ENCODE peak calls at places on chromosomes 4 and X, in five cellular contexts. T is H9, Z is trophoblast cell, M is neuronal stem cell, Q is H1. D is an unnamed sample.

GRCh38 chr4:10590896-10591295 is 93.7 kb downstream of the CLNK start:
- DNase-seq in T (no peak), Z (peak; percentile 81), Q (no peak), M (no peak), D (no peak)

GRCh38 chrX:22060451-22060940 is 28.4 kb downstream of the PHEX start:
- DNase-seq in Q (no peak), Z (peak; percentile 80), M (no peak), T (no peak), D (peak; percentile 17)

GRCh38 chrX:87299563-87300160 is 217.9 kb upstream of the KLHL4 start:
- DNase-seq in Q (no peak), T (no peak), Z (peak; percentile 49), M (peak; percentile 1), D (peak; percentile 1)

GRCh38 chr4:152981278-152981677 is 45.2 kb downstream of the FHDC1 start:
- DNase-seq in T (no peak), M (no peak), Q (no peak), Z (peak; percentile 29), D (no peak)

GRCh38 chr4:26372525-26373172 is 51.8 kb downstream of the RBPJ start:
- DNase-seq in T (no peak), Z (peak; percentile 20), Q (no peak), M (no peak), D (peak; percentile 92)

GRCh38 chr4:5037553-5038551 is 13.4 kb upstream of the STK32B start:
- DNase-seq in M (no peak), T (no peak), Q (no peak), Z (peak; percentile 60), D (peak; percentile 93)

GRCh38 chrX:77451041-77451440 is 3.9 kb downstream of the FGF16 start:
- DNase-seq in M (no peak), Z (no peak), Q (no peak), T (no peak), D (peak; percentile 19)

GRCh38 chr4:103002551-103002950 is 17.0 kb downstream of the SLC9B1 start:
- DNase-seq in M (no peak), Z (no peak), Q (no peak), T (no peak), D (peak; percentile 40)

GRCh38 chrX:44094821-44095530 is 121.8 kb upstream of the NDP start:
- DNase-seq in T (no peak), Z (no peak), Q (no peak), M (no peak), D (no peak)

GRCh38 chrX:13085533-13085932 is 41.1 kb upstream of the FAM9C start:
- DNase-seq in T (no peak), Q (no peak), M (no peak), Z (no peak), D (no peak)

DNA sequence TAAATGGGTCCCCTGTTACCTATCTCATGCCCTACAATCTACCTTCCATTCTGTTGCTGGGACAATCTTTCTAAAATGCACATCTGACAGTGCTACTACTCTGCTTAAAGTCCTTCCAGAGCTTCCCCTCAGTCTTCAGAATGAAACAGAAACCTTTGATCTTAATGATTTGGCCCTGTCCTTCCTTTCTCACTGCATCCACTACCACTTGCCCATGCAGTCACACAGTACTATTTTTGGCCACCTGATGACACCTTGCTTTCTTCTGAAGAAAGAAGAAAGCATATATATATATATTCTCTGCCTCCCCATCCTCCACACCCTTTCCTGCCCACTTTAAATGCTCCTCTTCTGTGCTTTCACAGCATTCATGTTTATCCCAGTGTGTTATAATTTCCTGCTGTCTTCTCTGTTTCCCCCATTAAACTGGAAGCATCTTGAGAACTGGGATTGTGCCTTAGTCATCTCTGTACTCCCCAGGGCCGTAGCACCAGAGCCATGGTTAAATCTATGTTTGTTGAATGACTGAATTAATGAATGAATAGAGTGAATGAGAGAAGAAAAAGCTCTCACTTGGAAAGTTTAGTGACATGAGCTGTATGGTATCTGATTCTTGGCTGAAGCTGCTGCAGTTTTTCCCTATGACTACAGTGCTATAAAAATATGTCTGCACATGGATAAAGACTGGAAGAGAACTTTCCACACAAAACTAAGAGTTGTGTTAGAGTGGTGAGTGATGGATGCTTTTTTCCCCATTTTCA is 56.2 kb downstream of the RTL9 start:
- DNase-seq in M (no peak), Q (no peak), Z (no peak), T (no peak), D (peak; percentile 48)
- H3K9ac ChIP-seq in M (no peak overlapping the region), Q (no peak overlapping the region), Z (no peak overlapping the region), T (no peak overlapping the region), D (peak overlapping the region; percentile 56)

GRCh38 chr4:27595956-27596355 is 735.3 kb downstream of the STIM2 start:
- DNase-seq in Q (no peak), M (no peak), T (no peak), Z (no peak), D (no peak)
- H2BK12ac ChIP-seq in Q (no peak overlapping the region), M (no peak overlapping the region), T (no peak overlapping the region), Z (no peak overlapping the region), D (no peak overlapping the region)

DNA sequence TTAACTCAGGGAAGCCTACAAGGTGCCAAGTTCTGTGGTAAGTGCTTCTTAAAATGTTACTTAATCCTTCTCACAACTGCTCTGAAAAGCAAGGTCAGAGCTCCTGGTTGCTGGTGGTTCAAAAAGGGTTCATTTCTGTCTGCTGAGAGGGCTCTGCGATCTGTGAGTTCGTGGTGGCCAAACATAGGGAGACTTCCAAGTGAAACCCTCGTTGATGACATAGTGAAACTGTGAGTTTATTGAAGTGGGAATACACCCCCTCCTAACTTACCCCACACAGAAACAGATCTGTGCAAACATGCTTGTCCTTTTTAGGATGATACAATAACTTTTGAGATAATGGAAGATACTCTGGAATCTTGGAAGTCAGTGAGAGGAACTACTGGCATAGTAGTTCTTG is 164.8 kb upstream of the PGRMC2 start:
- DNase-seq in Z (no peak), T (no peak), Q (no peak), M (no peak), D (no peak)
- H4K91ac ChIP-seq in Z (no peak overlapping the region), T (no peak overlapping the region), Q (no peak overlapping the region), M (no peak overlapping the region), D (no peak overlapping the region)

DNA sequence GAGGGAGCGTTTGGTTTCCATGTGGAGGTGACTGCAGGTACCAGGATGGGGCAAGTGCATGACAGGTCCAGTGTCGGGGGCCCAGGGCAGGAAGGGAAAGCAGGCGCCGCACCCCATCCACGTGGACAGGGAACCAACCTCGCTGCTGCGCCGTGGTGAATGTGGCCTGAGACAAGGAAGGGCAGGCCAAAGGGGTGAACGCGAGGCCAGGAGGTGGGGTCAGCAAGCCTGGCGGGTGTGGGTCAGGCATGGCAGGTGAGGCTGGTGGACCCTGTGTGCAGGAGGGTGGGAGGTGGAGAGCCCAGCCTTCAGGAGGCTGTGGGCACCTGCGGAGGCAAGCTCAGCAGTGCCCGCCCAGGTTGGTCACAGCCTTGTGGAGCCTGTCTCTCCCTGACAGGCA is 14.7 kb downstream of the SH3BP2 start:
- DNase-seq in T (no peak), Z (no peak), Q (no peak), M (no peak), D (no peak)
- H3K9ac ChIP-seq in T (no peak overlapping the region), Z (no peak overlapping the region), Q (no peak overlapping the region), M (peak overlapping the region; percentile 27), D (peak overlapping the region; percentile 24)

GRCh38 chr4:16142598-16143295 is 58.9 kb upstream of the PROM1 start:
- DNase-seq in M (no peak), T (no peak), Z (no peak), Q (no peak), D (no peak)
- H2BK12ac ChIP-seq in M (no peak overlapping the region), T (no peak overlapping the region), Z (peak overlapping the region; percentile 73), Q (no peak overlapping the region), D (no peak overlapping the region)

DNA sequence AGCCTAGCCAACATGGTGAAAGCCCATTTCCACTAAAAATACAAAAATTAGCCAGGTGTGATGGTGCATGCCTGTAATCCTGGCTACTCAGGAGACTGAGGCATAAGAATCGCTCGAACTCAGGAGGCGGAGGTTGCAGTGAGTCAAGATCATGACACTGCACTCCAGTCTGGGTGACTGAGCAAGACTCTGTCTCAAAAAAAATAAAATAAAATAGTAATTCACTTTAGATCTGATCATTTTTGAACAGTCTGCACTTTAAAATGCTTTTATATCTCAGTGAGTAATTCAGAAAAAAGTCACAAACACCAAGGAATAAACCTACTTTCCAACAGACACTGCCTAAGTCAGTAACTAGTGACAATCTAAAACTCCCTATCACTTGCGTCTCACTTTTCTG is 25.6 kb upstream of the CORIN start:
- DNase-seq in M (no peak), Q (no peak), Z (no peak), T (no peak), D (no peak)
- H4K91ac ChIP-seq in M (no peak overlapping the region), Q (no peak overlapping the region), Z (no peak overlapping the region), T (no peak overlapping the region), D (no peak overlapping the region)

GRCh38 chrX:23845316-23845932 is 62.3 kb downstream of the APOO start:
- DNase-seq in M (no peak), T (no peak), Q (no peak), Z (peak; percentile 31), D (peak; percentile 15)
- H3K9ac ChIP-seq in M (no peak overlapping the region), T (no peak overlapping the region), Q (no peak overlapping the region), Z (no peak overlapping the region), D (peak overlapping the region; percentile 42)

GRCh38 chr4:107856901-107857300 is 32.2 kb downstream of the SGMS2 start:
- DNase-seq in M (no peak), Q (no peak), Z (no peak), T (no peak), D (no peak)

GRCh38 chr4:107850438-107850837 is 25.7 kb downstream of the SGMS2 start:
- DNase-seq in Z (no peak), M (no peak), Q (no peak), T (no peak), D (no peak)

GRCh38 chr4:107855723-107856122 is 31.0 kb downstream of the SGMS2 start:
- DNase-seq in Z (no peak), T (no peak), Q (no peak), M (no peak), D (no peak)

GRCh38 chr4:107854326-107855030 is 29.7 kb downstream of the SGMS2 start:
- DNase-seq in Z (peak; percentile 65), M (no peak), Q (no peak), T (no peak), D (peak; percentile 37)

DNA sequence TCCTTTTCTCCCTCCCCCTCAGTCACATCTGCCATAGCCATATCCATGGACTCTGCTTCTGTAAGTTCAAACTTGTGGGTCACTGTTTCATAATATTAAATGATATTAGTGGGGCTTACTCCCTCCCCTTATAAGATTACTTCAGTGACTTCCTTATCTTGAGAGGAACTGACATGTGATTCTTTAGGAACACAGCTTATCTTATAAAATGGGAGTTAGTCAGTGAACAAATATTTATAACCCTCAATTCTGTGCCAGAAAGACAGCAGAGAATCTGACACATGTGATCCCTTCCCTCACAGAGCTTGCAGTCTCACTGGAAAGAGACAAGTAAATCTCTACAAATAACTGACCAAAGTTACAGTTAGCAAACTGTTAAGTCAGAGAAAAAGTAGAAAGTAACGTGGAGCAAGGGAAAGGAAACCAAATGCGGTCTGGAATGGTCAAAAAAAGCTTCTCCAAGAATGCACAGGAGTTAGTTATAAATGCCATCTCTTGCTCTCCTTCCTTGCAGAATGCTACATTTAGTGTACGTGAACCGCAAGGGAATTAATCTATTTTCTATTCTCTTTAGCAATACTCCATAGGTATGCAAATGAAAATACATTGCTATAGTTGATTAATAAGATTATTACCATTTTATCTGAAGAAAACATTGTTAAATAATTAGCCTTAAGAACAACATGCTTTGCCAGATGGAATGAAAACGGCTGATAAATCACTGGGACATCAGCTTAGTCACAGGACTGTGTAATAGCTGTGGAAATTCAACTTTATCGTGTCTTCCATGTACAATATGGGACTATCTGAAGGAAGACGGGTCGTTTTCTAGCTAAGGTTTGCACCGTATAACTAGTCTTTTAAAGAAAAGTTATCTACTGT is 29.0 kb downstream of the SGMS2 start:
- DNase-seq in Q (no peak), M (no peak), Z (peak; percentile 52), T (no peak), D (peak; percentile 77)
- H2BK12ac ChIP-seq in Q (no peak overlapping the region), M (no peak overlapping the region), Z (no peak overlapping the region), T (no peak overlapping the region), D (no peak overlapping the region)

D was measured in mesenchymal stem cell.